ENCODE peak calls at places on chromosomes 12 and 14, in six cellular contexts. One of them, this sample, is unnamed.
A peak's percentile ranks its signal among the peaks of the same experiment; 100 is the strongest.

GRCh38 chr12:27437839-27438238 is 8.7 kb upstream of the SMCO2 start:
- DNase-seq in right atrium auricular region: no peak
- DNase-seq in lung: no peak
- DNase-seq in cardiac muscle cell: no peak
- DNase-seq in heart right ventricle: no peak
- DNase-seq in CD4-positive, alpha-beta T cell: no peak
- DNase-seq in this sample: no peak

GRCh38 chr12:48996794-48997718 is 2.1 kb downstream of the DDN start:
- DNase-seq in right atrium auricular region: peak; percentile 84
- DNase-seq in lung: peak; percentile 77
- DNase-seq in cardiac muscle cell: peak; percentile 92
- DNase-seq in heart right ventricle: peak; percentile 78
- DNase-seq in CD4-positive, alpha-beta T cell: peak; percentile 55
- DNase-seq in this sample: peak; percentile 80

GRCh38 chr12:6038160-6038559 is 86.3 kb downstream of the VWF start:
- DNase-seq in right atrium auricular region: no peak
- DNase-seq in lung: peak; percentile 39
- DNase-seq in cardiac muscle cell: peak; percentile 85
- DNase-seq in heart right ventricle: no peak
- DNase-seq in CD4-positive, alpha-beta T cell: no peak
- DNase-seq in this sample: no peak

GRCh38 chr14:94795372-94795771 is 25.5 kb upstream of the GSC start:
- DNase-seq in right atrium auricular region: no peak
- DNase-seq in lung: no peak
- DNase-seq in cardiac muscle cell: no peak
- DNase-seq in heart right ventricle: no peak
- DNase-seq in CD4-positive, alpha-beta T cell: no peak
- DNase-seq in this sample: no peak

GRCh38 chr12:50828121-50828520 is 14.6 kb upstream of the TMPRSS12 start:
- DNase-seq in right atrium auricular region: no peak
- DNase-seq in lung: no peak
- DNase-seq in cardiac muscle cell: no peak
- DNase-seq in heart right ventricle: no peak
- DNase-seq in CD4-positive, alpha-beta T cell: no peak
- DNase-seq in this sample: no peak

GRCh38 chr14:43183916-43184315 is 1323.2 kb downstream of the FSCB start:
- DNase-seq in right atrium auricular region: no peak
- DNase-seq in lung: no peak
- DNase-seq in cardiac muscle cell: no peak
- DNase-seq in heart right ventricle: no peak
- DNase-seq in CD4-positive, alpha-beta T cell: no peak
- DNase-seq in this sample: no peak

GRCh38 chr12:88339966-88340365 is 197.9 kb downstream of the TMTC3 start:
- DNase-seq in right atrium auricular region: no peak
- DNase-seq in lung: no peak
- DNase-seq in cardiac muscle cell: no peak
- DNase-seq in heart right ventricle: no peak
- DNase-seq in CD4-positive, alpha-beta T cell: no peak
- DNase-seq in this sample: no peak

GRCh38 chr12:15936751-15937150 is 25.6 kb downstream of the DERA start:
- DNase-seq in right atrium auricular region: no peak
- DNase-seq in lung: no peak
- DNase-seq in cardiac muscle cell: no peak
- DNase-seq in heart right ventricle: no peak
- DNase-seq in CD4-positive, alpha-beta T cell: no peak
- DNase-seq in this sample: no peak

GRCh38 chr14:94110552-94111181 is at the start of gene IFI27:
- DNase-seq in right atrium auricular region: peak; percentile 87
- DNase-seq in lung: peak; percentile 78
- DNase-seq in cardiac muscle cell: no peak
- DNase-seq in heart right ventricle: no peak
- DNase-seq in CD4-positive, alpha-beta T cell: no peak
- DNase-seq in this sample: peak; percentile 41

GRCh38 chr12:58364389-58365086 is 423.2 kb downstream of the ATP23 start:
- DNase-seq in right atrium auricular region: no peak
- DNase-seq in lung: no peak
- DNase-seq in cardiac muscle cell: no peak
- DNase-seq in heart right ventricle: no peak
- DNase-seq in CD4-positive, alpha-beta T cell: no peak
- DNase-seq in this sample: no peak

GRCh38 chr12:7144414-7145120 is 14.4 kb downstream of the CLSTN3 start:
- DNase-seq in right atrium auricular region: no peak
- DNase-seq in lung: no peak
- DNase-seq in cardiac muscle cell: peak; percentile 31
- DNase-seq in heart right ventricle: no peak
- DNase-seq in CD4-positive, alpha-beta T cell: no peak
- DNase-seq in this sample: no peak

GRCh38 chr12:121296618-121297476 is at the start of gene CAMKK2:
- DNase-seq in right atrium auricular region: no peak
- DNase-seq in lung: peak; percentile 86
- DNase-seq in cardiac muscle cell: peak; percentile 91
- DNase-seq in heart right ventricle: peak; percentile 88
- DNase-seq in CD4-positive, alpha-beta T cell: peak; percentile 83
- DNase-seq in this sample: peak; percentile 89
- TF ChIP-seq CTCF in right atrium auricular region: no peak
- TF ChIP-seq CTCF in lung: no peak
- TF ChIP-seq CTCF in cardiac muscle cell: peak; percentile 2
- TF ChIP-seq CTCF in heart right ventricle: no peak
- TF ChIP-seq CTCF in CD4-positive, alpha-beta T cell: peak; percentile 26
- TF ChIP-seq CTCF in this sample: peak; percentile 42

DNA sequence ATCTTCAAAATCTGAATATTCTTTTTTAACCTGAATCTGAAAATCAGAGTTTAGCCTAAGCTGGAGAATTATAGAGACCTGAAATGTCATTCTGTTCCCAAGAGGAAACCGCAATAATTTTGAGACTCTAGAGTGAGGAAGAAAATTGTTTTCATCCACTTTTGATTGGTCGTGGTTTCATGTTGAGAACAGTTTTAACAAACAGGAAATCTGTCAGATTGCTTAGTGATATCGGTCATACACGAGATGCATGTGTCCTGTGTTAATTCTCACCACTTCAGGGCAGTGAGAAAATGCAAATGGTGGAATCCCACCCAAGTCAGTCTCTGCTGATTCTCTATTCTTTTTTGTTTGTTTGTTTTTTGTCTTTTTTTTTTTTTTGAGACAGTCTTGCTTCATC is 1498.5 kb upstream of the TMEM132C start:
- DNase-seq in right atrium auricular region: no peak
- DNase-seq in lung: no peak
- DNase-seq in cardiac muscle cell: no peak
- DNase-seq in heart right ventricle: no peak
- DNase-seq in CD4-positive, alpha-beta T cell: no peak
- DNase-seq in this sample: no peak
- H3K9me3 ChIP-seq in right atrium auricular region: peaks cover 30% of the 10 kb centered on the region
- H3K9me3 ChIP-seq in lung: peaks cover 3% of the 10 kb centered on the region
- H3K9me3 ChIP-seq in cardiac muscle cell: no peaks in the 10 kb centered on the region
- H3K9me3 ChIP-seq in heart right ventricle: peaks cover 44% of the 10 kb centered on the region
- H3K9me3 ChIP-seq in CD4-positive, alpha-beta T cell: peaks cover 12% of the 10 kb centered on the region
- H3K9me3 ChIP-seq in this sample: peaks cover 52% of the 10 kb centered on the region

GRCh38 chr12:121048442-121048841 is 9.4 kb upstream of the OASL start:
- DNase-seq in right atrium auricular region: no peak
- DNase-seq in lung: no peak
- DNase-seq in cardiac muscle cell: no peak
- DNase-seq in heart right ventricle: no peak
- DNase-seq in CD4-positive, alpha-beta T cell: no peak
- DNase-seq in this sample: no peak
- H3K27ac ChIP-seq in right atrium auricular region: no peak overlapping the region
- H3K27ac ChIP-seq in lung: no peak overlapping the region
- H3K27ac ChIP-seq in cardiac muscle cell: no peak overlapping the region
- H3K27ac ChIP-seq in heart right ventricle: no peak overlapping the region
- H3K27ac ChIP-seq in CD4-positive, alpha-beta T cell: no peak overlapping the region
- H3K27ac ChIP-seq in this sample: no peak overlapping the region

GRCh38 chr12:53599579-53599978 is 26.6 kb downstream of the ATF7 start:
- DNase-seq in right atrium auricular region: no peak
- DNase-seq in lung: no peak
- DNase-seq in cardiac muscle cell: no peak
- DNase-seq in heart right ventricle: no peak
- DNase-seq in CD4-positive, alpha-beta T cell: no peak
- DNase-seq in this sample: no peak
- TF ChIP-seq CTCF in right atrium auricular region: no peak
- TF ChIP-seq CTCF in lung: no peak
- TF ChIP-seq CTCF in cardiac muscle cell: peak; percentile 9
- TF ChIP-seq CTCF in heart right ventricle: no peak
- TF ChIP-seq CTCF in CD4-positive, alpha-beta T cell: no peak
- TF ChIP-seq CTCF in this sample: peak; percentile 35

GRCh38 chr12:132364348-132364902 is 35.0 kb upstream of the GALNT9 start:
- DNase-seq in right atrium auricular region: no peak
- DNase-seq in lung: no peak
- DNase-seq in cardiac muscle cell: no peak
- DNase-seq in heart right ventricle: no peak
- DNase-seq in CD4-positive, alpha-beta T cell: no peak
- DNase-seq in this sample: no peak
- H3K9me3 ChIP-seq in right atrium auricular region: no peaks in the 10 kb centered on the region
- H3K9me3 ChIP-seq in lung: no peaks in the 10 kb centered on the region
- H3K9me3 ChIP-seq in cardiac muscle cell: no peaks in the 10 kb centered on the region
- H3K9me3 ChIP-seq in heart right ventricle: peaks cover 3% of the 10 kb centered on the region
- H3K9me3 ChIP-seq in CD4-positive, alpha-beta T cell: no peaks in the 10 kb centered on the region
- H3K9me3 ChIP-seq in this sample: peaks cover 5% of the 10 kb centered on the region

GRCh38 chr12:120388711-120389431 is 19.9 kb upstream of the MSI1 start:
- DNase-seq in right atrium auricular region: no peak
- DNase-seq in lung: no peak
- DNase-seq in cardiac muscle cell: peak; percentile 79
- DNase-seq in heart right ventricle: no peak
- DNase-seq in CD4-positive, alpha-beta T cell: no peak
- DNase-seq in this sample: no peak
- H3K27ac ChIP-seq in right atrium auricular region: no peak overlapping the region
- H3K27ac ChIP-seq in lung: no peak overlapping the region
- H3K27ac ChIP-seq in cardiac muscle cell: peak overlapping the region; percentile 89
- H3K27ac ChIP-seq in heart right ventricle: no peak overlapping the region
- H3K27ac ChIP-seq in CD4-positive, alpha-beta T cell: no peak overlapping the region
- H3K27ac ChIP-seq in this sample: no peak overlapping the region

GRCh38 chr12:30730011-30730410 is 24.7 kb downstream of the CAPRIN2 start:
- DNase-seq in right atrium auricular region: no peak
- DNase-seq in lung: no peak
- DNase-seq in cardiac muscle cell: no peak
- DNase-seq in heart right ventricle: no peak
- DNase-seq in CD4-positive, alpha-beta T cell: no peak
- DNase-seq in this sample: no peak

GRCh38 chr12:30729547-30729946 is 25.2 kb downstream of the CAPRIN2 start:
- DNase-seq in right atrium auricular region: no peak
- DNase-seq in lung: no peak
- DNase-seq in cardiac muscle cell: no peak
- DNase-seq in heart right ventricle: no peak
- DNase-seq in CD4-positive, alpha-beta T cell: no peak
- DNase-seq in this sample: no peak

GRCh38 chr12:30726647-30727046 is 28.1 kb downstream of the CAPRIN2 start:
- DNase-seq in right atrium auricular region: no peak
- DNase-seq in lung: no peak
- DNase-seq in cardiac muscle cell: no peak
- DNase-seq in heart right ventricle: no peak
- DNase-seq in CD4-positive, alpha-beta T cell: no peak
- DNase-seq in this sample: no peak

DNA sequence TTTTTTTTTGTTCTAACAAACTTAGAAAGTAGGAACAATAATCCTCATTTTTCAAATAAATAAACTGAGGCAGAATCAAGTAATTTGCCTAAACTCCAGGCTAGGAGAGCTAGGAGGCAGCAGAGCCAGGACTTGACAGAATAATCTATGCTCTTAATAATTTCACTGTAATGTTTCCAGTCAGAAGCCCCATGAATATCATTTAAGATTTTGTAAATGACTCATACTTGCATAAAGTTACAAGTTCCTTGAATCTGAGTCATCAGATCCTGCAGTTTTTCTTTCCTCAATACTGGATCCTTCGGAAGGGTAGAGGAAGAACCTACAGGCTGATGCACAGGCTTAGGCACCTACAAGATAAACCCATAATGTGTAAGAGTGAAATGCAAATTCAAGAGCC is 29.0 kb downstream of the CAPRIN2 start:
- DNase-seq in right atrium auricular region: no peak
- DNase-seq in lung: no peak
- DNase-seq in cardiac muscle cell: no peak
- DNase-seq in heart right ventricle: no peak
- DNase-seq in CD4-positive, alpha-beta T cell: no peak
- DNase-seq in this sample: no peak
- TF ChIP-seq CTCF in right atrium auricular region: no peak
- TF ChIP-seq CTCF in lung: no peak
- TF ChIP-seq CTCF in cardiac muscle cell: peak; percentile 20
- TF ChIP-seq CTCF in heart right ventricle: no peak
- TF ChIP-seq CTCF in CD4-positive, alpha-beta T cell: no peak
- TF ChIP-seq CTCF in this sample: no peak

GRCh38 chr14:26424537-26424936 is 173.3 kb downstream of the NOVA1 start:
- DNase-seq in right atrium auricular region: no peak
- DNase-seq in lung: no peak
- DNase-seq in cardiac muscle cell: no peak
- DNase-seq in heart right ventricle: no peak
- DNase-seq in CD4-positive, alpha-beta T cell: no peak
- DNase-seq in this sample: no peak

DNA sequence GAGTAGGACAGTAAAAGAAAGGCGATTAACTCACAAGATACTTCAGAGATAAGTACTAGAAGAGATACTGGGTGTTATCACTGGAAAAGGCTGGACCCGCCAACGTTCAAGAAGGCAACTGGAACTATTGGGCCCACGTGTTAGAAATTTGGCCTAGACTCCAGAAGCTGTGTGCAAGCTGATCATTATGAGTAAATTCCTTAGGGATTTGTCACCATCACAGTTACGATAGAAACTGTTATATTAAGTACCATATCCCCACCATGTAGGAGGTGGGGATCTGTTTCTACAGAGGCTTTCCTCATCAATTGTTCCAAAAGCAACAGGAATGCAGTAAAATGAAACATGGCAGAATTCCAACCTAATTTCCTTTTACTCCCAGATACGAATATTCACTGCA is 170.8 kb downstream of the NOVA1 start:
- DNase-seq in right atrium auricular region: no peak
- DNase-seq in lung: no peak
- DNase-seq in cardiac muscle cell: no peak
- DNase-seq in heart right ventricle: no peak
- DNase-seq in CD4-positive, alpha-beta T cell: no peak
- DNase-seq in this sample: no peak
- H3K9me3 ChIP-seq in right atrium auricular region: no peaks in the 10 kb centered on the region
- H3K9me3 ChIP-seq in lung: no peaks in the 10 kb centered on the region
- H3K9me3 ChIP-seq in cardiac muscle cell: no peaks in the 10 kb centered on the region
- H3K9me3 ChIP-seq in heart right ventricle: no peaks in the 10 kb centered on the region
- H3K9me3 ChIP-seq in CD4-positive, alpha-beta T cell: no peaks in the 10 kb centered on the region
- H3K9me3 ChIP-seq in this sample: no peaks in the 10 kb centered on the region

This sample was measured in left ventricle myocardium inferior.